ENCODE peak calls at places on chromosomes 3 and 15, in seven cellular contexts. C, H, Y, E, F, N and U are unnamed samples.

GRCh38 chr3:185215873-185216586 is 37.8 kb downstream of the EHHADH start:
- DNase-seq in C (no peak), H (peak), Y (no peak), E (peak), F (no peak), N (no peak), U (no peak)

GRCh38 chr3:81485444-81485865 is 276.0 kb downstream of the GBE1 start:
- DNase-seq in C (no peak), H (peak), Y (peak), E (no peak), F (no peak), N (peak), U (no peak)

GRCh38 chr3:126355251-126355650 is 2.0 kb downstream of the KLF15 start:
- DNase-seq in C (no peak), H (no peak), Y (no peak), E (no peak), F (no peak), N (no peak), U (peak)

GRCh38 chr3:81760924-81761903 is at the start of gene GBE1:
- DNase-seq in C (peak), H (peak), Y (peak), E (peak), F (peak), N (peak), U (peak)

GRCh38 chr3:72323794-72324193 is 524.5 kb downstream of the SHQ1 start:
- DNase-seq in C (peak), H (no peak), Y (no peak), E (no peak), F (no peak), N (no peak), U (no peak)

GRCh38 chr15:23877502-23878412 is 190.7 kb upstream of the NDN start:
- DNase-seq in C (peak), H (no peak), Y (no peak), E (peak), F (no peak), N (peak), U (peak)

GRCh38 chr15:62119224-62119925 is 45.7 kb downstream of the C2CD4B start:
- DNase-seq in C (no peak), H (peak), Y (no peak), E (peak), F (no peak), N (peak), U (no peak)

GRCh38 chr3:149820183-149820582 is 7.2 kb downstream of the RNF13 start:
- DNase-seq in C (no peak), H (peak), Y (no peak), E (no peak), F (no peak), N (peak), U (no peak)